ENCODE peak calls at places on chromosome 13, in seven cellular contexts. One of them, this sample, is unnamed.

GRCh38 chr13:97768134-97768533 is 185.3 kb upstream of the IPO5 start:
- DNase-seq in stimulated activated CD4-positive, alpha-beta T cell treated with anti-CD3 and anti-CD28 coated beads, TNF-alpha, amount 100 ng/mL, for 48 hours: no peak
- DNase-seq in SHP77: no peak
- DNase-seq in activated CD4-positive, alpha-beta T cell treated with anti-CD3 and anti-CD28 coated beads, Interleukin-2, amount 50 U/mL, for 24 hours: no peak
- DNase-seq in choroid plexus epithelial cell: no peak
- DNase-seq in stimulated activated effector memory CD8-positive, alpha-beta T cell treated with anti-CD3 and anti-CD28 coated beads, Interleukin-12 subunit alpha, Interleukin-12 subunit beta, amount 100 ng/mL, for 72 hours: no peak
- DNase-seq in left ventricle myocardium superior: no peak
- DNase-seq in this sample: no peak

GRCh38 chr13:44746690-44747089 is 170.6 kb upstream of the TSC22D1 start:
- DNase-seq in stimulated activated CD4-positive, alpha-beta T cell treated with anti-CD3 and anti-CD28 coated beads, TNF-alpha, amount 100 ng/mL, for 48 hours: no peak
- DNase-seq in SHP77: no peak
- DNase-seq in activated CD4-positive, alpha-beta T cell treated with anti-CD3 and anti-CD28 coated beads, Interleukin-2, amount 50 U/mL, for 24 hours: no peak
- DNase-seq in choroid plexus epithelial cell: no peak
- DNase-seq in stimulated activated effector memory CD8-positive, alpha-beta T cell treated with anti-CD3 and anti-CD28 coated beads, Interleukin-12 subunit alpha, Interleukin-12 subunit beta, amount 100 ng/mL, for 72 hours: no peak
- DNase-seq in left ventricle myocardium superior: no peak
- DNase-seq in this sample: no peak

GRCh38 chr13:37369618-37370017 is 228.9 kb downstream of the POSTN start:
- DNase-seq in stimulated activated CD4-positive, alpha-beta T cell treated with anti-CD3 and anti-CD28 coated beads, TNF-alpha, amount 100 ng/mL, for 48 hours: no peak
- DNase-seq in SHP77: no peak
- DNase-seq in activated CD4-positive, alpha-beta T cell treated with anti-CD3 and anti-CD28 coated beads, Interleukin-2, amount 50 U/mL, for 24 hours: no peak
- DNase-seq in choroid plexus epithelial cell: peak; percentile 61
- DNase-seq in stimulated activated effector memory CD8-positive, alpha-beta T cell treated with anti-CD3 and anti-CD28 coated beads, Interleukin-12 subunit alpha, Interleukin-12 subunit beta, amount 100 ng/mL, for 72 hours: no peak
- DNase-seq in left ventricle myocardium superior: no peak
- DNase-seq in this sample: no peak

GRCh38 chr13:85366759-85367417 is 432.3 kb downstream of the SLITRK6 start:
- DNase-seq in stimulated activated CD4-positive, alpha-beta T cell treated with anti-CD3 and anti-CD28 coated beads, TNF-alpha, amount 100 ng/mL, for 48 hours: no peak
- DNase-seq in SHP77: no peak
- DNase-seq in activated CD4-positive, alpha-beta T cell treated with anti-CD3 and anti-CD28 coated beads, Interleukin-2, amount 50 U/mL, for 24 hours: no peak
- DNase-seq in choroid plexus epithelial cell: peak; percentile 59
- DNase-seq in stimulated activated effector memory CD8-positive, alpha-beta T cell treated with anti-CD3 and anti-CD28 coated beads, Interleukin-12 subunit alpha, Interleukin-12 subunit beta, amount 100 ng/mL, for 72 hours: no peak
- DNase-seq in left ventricle myocardium superior: no peak
- DNase-seq in this sample: no peak

GRCh38 chr13:21504379-21504778 is 45.3 kb upstream of the ZDHHC20 start:
- DNase-seq in stimulated activated CD4-positive, alpha-beta T cell treated with anti-CD3 and anti-CD28 coated beads, TNF-alpha, amount 100 ng/mL, for 48 hours: no peak
- DNase-seq in SHP77: no peak
- DNase-seq in activated CD4-positive, alpha-beta T cell treated with anti-CD3 and anti-CD28 coated beads, Interleukin-2, amount 50 U/mL, for 24 hours: no peak
- DNase-seq in choroid plexus epithelial cell: no peak
- DNase-seq in stimulated activated effector memory CD8-positive, alpha-beta T cell treated with anti-CD3 and anti-CD28 coated beads, Interleukin-12 subunit alpha, Interleukin-12 subunit beta, amount 100 ng/mL, for 72 hours: no peak
- DNase-seq in left ventricle myocardium superior: no peak
- DNase-seq in this sample: no peak

GRCh38 chr13:80921971-80922370 is 581.0 kb upstream of the SPRY2 start:
- DNase-seq in stimulated activated CD4-positive, alpha-beta T cell treated with anti-CD3 and anti-CD28 coated beads, TNF-alpha, amount 100 ng/mL, for 48 hours: no peak
- DNase-seq in SHP77: no peak
- DNase-seq in activated CD4-positive, alpha-beta T cell treated with anti-CD3 and anti-CD28 coated beads, Interleukin-2, amount 50 U/mL, for 24 hours: no peak
- DNase-seq in choroid plexus epithelial cell: peak; percentile 13
- DNase-seq in stimulated activated effector memory CD8-positive, alpha-beta T cell treated with anti-CD3 and anti-CD28 coated beads, Interleukin-12 subunit alpha, Interleukin-12 subunit beta, amount 100 ng/mL, for 72 hours: no peak
- DNase-seq in left ventricle myocardium superior: no peak
- DNase-seq in this sample: no peak

GRCh38 chr13:34070006-34070405 is 252.1 kb downstream of the RFC3 start:
- DNase-seq in stimulated activated CD4-positive, alpha-beta T cell treated with anti-CD3 and anti-CD28 coated beads, TNF-alpha, amount 100 ng/mL, for 48 hours: no peak
- DNase-seq in SHP77: no peak
- DNase-seq in activated CD4-positive, alpha-beta T cell treated with anti-CD3 and anti-CD28 coated beads, Interleukin-2, amount 50 U/mL, for 24 hours: no peak
- DNase-seq in choroid plexus epithelial cell: peak; percentile 33
- DNase-seq in stimulated activated effector memory CD8-positive, alpha-beta T cell treated with anti-CD3 and anti-CD28 coated beads, Interleukin-12 subunit alpha, Interleukin-12 subunit beta, amount 100 ng/mL, for 72 hours: no peak
- DNase-seq in left ventricle myocardium superior: no peak
- DNase-seq in this sample: no peak

GRCh38 chr13:22736084-22736767 is 444.6 kb upstream of the SGCG start:
- DNase-seq in stimulated activated CD4-positive, alpha-beta T cell treated with anti-CD3 and anti-CD28 coated beads, TNF-alpha, amount 100 ng/mL, for 48 hours: no peak
- DNase-seq in SHP77: no peak
- DNase-seq in activated CD4-positive, alpha-beta T cell treated with anti-CD3 and anti-CD28 coated beads, Interleukin-2, amount 50 U/mL, for 24 hours: no peak
- DNase-seq in choroid plexus epithelial cell: no peak
- DNase-seq in stimulated activated effector memory CD8-positive, alpha-beta T cell treated with anti-CD3 and anti-CD28 coated beads, Interleukin-12 subunit alpha, Interleukin-12 subunit beta, amount 100 ng/mL, for 72 hours: no peak
- DNase-seq in left ventricle myocardium superior: no peak
- DNase-seq in this sample: no peak

GRCh38 chr13:34128661-34129060 is 310.7 kb downstream of the RFC3 start:
- DNase-seq in stimulated activated CD4-positive, alpha-beta T cell treated with anti-CD3 and anti-CD28 coated beads, TNF-alpha, amount 100 ng/mL, for 48 hours: no peak
- DNase-seq in SHP77: no peak
- DNase-seq in activated CD4-positive, alpha-beta T cell treated with anti-CD3 and anti-CD28 coated beads, Interleukin-2, amount 50 U/mL, for 24 hours: no peak
- DNase-seq in choroid plexus epithelial cell: no peak
- DNase-seq in stimulated activated effector memory CD8-positive, alpha-beta T cell treated with anti-CD3 and anti-CD28 coated beads, Interleukin-12 subunit alpha, Interleukin-12 subunit beta, amount 100 ng/mL, for 72 hours: no peak
- DNase-seq in left ventricle myocardium superior: no peak
- DNase-seq in this sample: no peak

GRCh38 chr13:48567521-48568331 is 34.8 kb upstream of the RCBTB2 start:
- DNase-seq in stimulated activated CD4-positive, alpha-beta T cell treated with anti-CD3 and anti-CD28 coated beads, TNF-alpha, amount 100 ng/mL, for 48 hours: no peak
- DNase-seq in SHP77: no peak
- DNase-seq in activated CD4-positive, alpha-beta T cell treated with anti-CD3 and anti-CD28 coated beads, Interleukin-2, amount 50 U/mL, for 24 hours: no peak
- DNase-seq in choroid plexus epithelial cell: peak; percentile 39
- DNase-seq in stimulated activated effector memory CD8-positive, alpha-beta T cell treated with anti-CD3 and anti-CD28 coated beads, Interleukin-12 subunit alpha, Interleukin-12 subunit beta, amount 100 ng/mL, for 72 hours: no peak
- DNase-seq in left ventricle myocardium superior: no peak
- DNase-seq in this sample: no peak

GRCh38 chr13:52711277-52711676 is 28.3 kb downstream of the CNMD start:
- DNase-seq in stimulated activated CD4-positive, alpha-beta T cell treated with anti-CD3 and anti-CD28 coated beads, TNF-alpha, amount 100 ng/mL, for 48 hours: no peak
- DNase-seq in SHP77: no peak
- DNase-seq in activated CD4-positive, alpha-beta T cell treated with anti-CD3 and anti-CD28 coated beads, Interleukin-2, amount 50 U/mL, for 24 hours: no peak
- DNase-seq in choroid plexus epithelial cell: no peak
- DNase-seq in stimulated activated effector memory CD8-positive, alpha-beta T cell treated with anti-CD3 and anti-CD28 coated beads, Interleukin-12 subunit alpha, Interleukin-12 subunit beta, amount 100 ng/mL, for 72 hours: no peak
- DNase-seq in left ventricle myocardium superior: no peak
- DNase-seq in this sample: no peak

GRCh38 chr13:43203781-43204180 is 180.4 kb downstream of the DNAJC15 start:
- DNase-seq in stimulated activated CD4-positive, alpha-beta T cell treated with anti-CD3 and anti-CD28 coated beads, TNF-alpha, amount 100 ng/mL, for 48 hours: no peak
- DNase-seq in SHP77: no peak
- DNase-seq in activated CD4-positive, alpha-beta T cell treated with anti-CD3 and anti-CD28 coated beads, Interleukin-2, amount 50 U/mL, for 24 hours: no peak
- DNase-seq in choroid plexus epithelial cell: no peak
- DNase-seq in stimulated activated effector memory CD8-positive, alpha-beta T cell treated with anti-CD3 and anti-CD28 coated beads, Interleukin-12 subunit alpha, Interleukin-12 subunit beta, amount 100 ng/mL, for 72 hours: no peak
- DNase-seq in left ventricle myocardium superior: no peak
- DNase-seq in this sample: no peak

GRCh38 chr13:73849292-73849691 is 284.9 kb downstream of the KLF12 start:
- DNase-seq in stimulated activated CD4-positive, alpha-beta T cell treated with anti-CD3 and anti-CD28 coated beads, TNF-alpha, amount 100 ng/mL, for 48 hours: no peak
- DNase-seq in SHP77: no peak
- DNase-seq in activated CD4-positive, alpha-beta T cell treated with anti-CD3 and anti-CD28 coated beads, Interleukin-2, amount 50 U/mL, for 24 hours: no peak
- DNase-seq in choroid plexus epithelial cell: peak; percentile 80
- DNase-seq in stimulated activated effector memory CD8-positive, alpha-beta T cell treated with anti-CD3 and anti-CD28 coated beads, Interleukin-12 subunit alpha, Interleukin-12 subunit beta, amount 100 ng/mL, for 72 hours: no peak
- DNase-seq in left ventricle myocardium superior: no peak
- DNase-seq in this sample: no peak

GRCh38 chr13:93226065-93226622 is 463 bp upstream of the GPC6 start:
- DNase-seq in stimulated activated CD4-positive, alpha-beta T cell treated with anti-CD3 and anti-CD28 coated beads, TNF-alpha, amount 100 ng/mL, for 48 hours: no peak
- DNase-seq in SHP77: peak; percentile 62
- DNase-seq in activated CD4-positive, alpha-beta T cell treated with anti-CD3 and anti-CD28 coated beads, Interleukin-2, amount 50 U/mL, for 24 hours: no peak
- DNase-seq in choroid plexus epithelial cell: no peak
- DNase-seq in stimulated activated effector memory CD8-positive, alpha-beta T cell treated with anti-CD3 and anti-CD28 coated beads, Interleukin-12 subunit alpha, Interleukin-12 subunit beta, amount 100 ng/mL, for 72 hours: no peak
- DNase-seq in left ventricle myocardium superior: no peak
- DNase-seq in this sample: no peak

GRCh38 chr13:111329641-111330040 is 9.2 kb downstream of the TEX29 start:
- DNase-seq in stimulated activated CD4-positive, alpha-beta T cell treated with anti-CD3 and anti-CD28 coated beads, TNF-alpha, amount 100 ng/mL, for 48 hours: no peak
- DNase-seq in SHP77: no peak
- DNase-seq in activated CD4-positive, alpha-beta T cell treated with anti-CD3 and anti-CD28 coated beads, Interleukin-2, amount 50 U/mL, for 24 hours: no peak
- DNase-seq in choroid plexus epithelial cell: no peak
- DNase-seq in stimulated activated effector memory CD8-positive, alpha-beta T cell treated with anti-CD3 and anti-CD28 coated beads, Interleukin-12 subunit alpha, Interleukin-12 subunit beta, amount 100 ng/mL, for 72 hours: peak; percentile 12
- DNase-seq in left ventricle myocardium superior: no peak
- DNase-seq in this sample: no peak

GRCh38 chr13:35953537-35954206 is 177.5 kb downstream of the DCLK1 start:
- DNase-seq in stimulated activated CD4-positive, alpha-beta T cell treated with anti-CD3 and anti-CD28 coated beads, TNF-alpha, amount 100 ng/mL, for 48 hours: no peak
- DNase-seq in SHP77: peak; percentile 97
- DNase-seq in activated CD4-positive, alpha-beta T cell treated with anti-CD3 and anti-CD28 coated beads, Interleukin-2, amount 50 U/mL, for 24 hours: no peak
- DNase-seq in choroid plexus epithelial cell: peak; percentile 91
- DNase-seq in stimulated activated effector memory CD8-positive, alpha-beta T cell treated with anti-CD3 and anti-CD28 coated beads, Interleukin-12 subunit alpha, Interleukin-12 subunit beta, amount 100 ng/mL, for 72 hours: no peak
- DNase-seq in left ventricle myocardium superior: peak; percentile 79
- DNase-seq in this sample: peak; percentile 84

GRCh38 chr13:20182231-20182846 is 10.4 kb downstream of the GJB2 start:
- DNase-seq in stimulated activated CD4-positive, alpha-beta T cell treated with anti-CD3 and anti-CD28 coated beads, TNF-alpha, amount 100 ng/mL, for 48 hours: no peak
- DNase-seq in SHP77: peak; percentile 70
- DNase-seq in activated CD4-positive, alpha-beta T cell treated with anti-CD3 and anti-CD28 coated beads, Interleukin-2, amount 50 U/mL, for 24 hours: peak; percentile 64
- DNase-seq in choroid plexus epithelial cell: peak; percentile 89
- DNase-seq in stimulated activated effector memory CD8-positive, alpha-beta T cell treated with anti-CD3 and anti-CD28 coated beads, Interleukin-12 subunit alpha, Interleukin-12 subunit beta, amount 100 ng/mL, for 72 hours: peak; percentile 67
- DNase-seq in left ventricle myocardium superior: no peak
- DNase-seq in this sample: no peak

GRCh38 chr13:36357692-36358091 is 11.5 kb upstream of the SPART start:
- DNase-seq in stimulated activated CD4-positive, alpha-beta T cell treated with anti-CD3 and anti-CD28 coated beads, TNF-alpha, amount 100 ng/mL, for 48 hours: no peak
- DNase-seq in SHP77: no peak
- DNase-seq in activated CD4-positive, alpha-beta T cell treated with anti-CD3 and anti-CD28 coated beads, Interleukin-2, amount 50 U/mL, for 24 hours: no peak
- DNase-seq in choroid plexus epithelial cell: no peak
- DNase-seq in stimulated activated effector memory CD8-positive, alpha-beta T cell treated with anti-CD3 and anti-CD28 coated beads, Interleukin-12 subunit alpha, Interleukin-12 subunit beta, amount 100 ng/mL, for 72 hours: no peak
- DNase-seq in left ventricle myocardium superior: peak; percentile 56
- DNase-seq in this sample: no peak

GRCh38 chr13:93224545-93224944 is 2.1 kb upstream of the GPC6 start:
- DNase-seq in stimulated activated CD4-positive, alpha-beta T cell treated with anti-CD3 and anti-CD28 coated beads, TNF-alpha, amount 100 ng/mL, for 48 hours: no peak
- DNase-seq in SHP77: no peak
- DNase-seq in activated CD4-positive, alpha-beta T cell treated with anti-CD3 and anti-CD28 coated beads, Interleukin-2, amount 50 U/mL, for 24 hours: no peak
- DNase-seq in choroid plexus epithelial cell: peak; percentile 38
- DNase-seq in stimulated activated effector memory CD8-positive, alpha-beta T cell treated with anti-CD3 and anti-CD28 coated beads, Interleukin-12 subunit alpha, Interleukin-12 subunit beta, amount 100 ng/mL, for 72 hours: no peak
- DNase-seq in left ventricle myocardium superior: no peak
- DNase-seq in this sample: no peak

GRCh38 chr13:79799049-79799448 is 318.1 kb downstream of the NDFIP2 start:
- DNase-seq in stimulated activated CD4-positive, alpha-beta T cell treated with anti-CD3 and anti-CD28 coated beads, TNF-alpha, amount 100 ng/mL, for 48 hours: no peak
- DNase-seq in SHP77: no peak
- DNase-seq in activated CD4-positive, alpha-beta T cell treated with anti-CD3 and anti-CD28 coated beads, Interleukin-2, amount 50 U/mL, for 24 hours: no peak
- DNase-seq in choroid plexus epithelial cell: no peak
- DNase-seq in stimulated activated effector memory CD8-positive, alpha-beta T cell treated with anti-CD3 and anti-CD28 coated beads, Interleukin-12 subunit alpha, Interleukin-12 subunit beta, amount 100 ng/mL, for 72 hours: no peak
- DNase-seq in left ventricle myocardium superior: no peak
- DNase-seq in this sample: no peak

GRCh38 chr13:101639711-101640110 is 187.2 kb downstream of the ITGBL1 start:
- DNase-seq in stimulated activated CD4-positive, alpha-beta T cell treated with anti-CD3 and anti-CD28 coated beads, TNF-alpha, amount 100 ng/mL, for 48 hours: no peak
- DNase-seq in SHP77: no peak
- DNase-seq in activated CD4-positive, alpha-beta T cell treated with anti-CD3 and anti-CD28 coated beads, Interleukin-2, amount 50 U/mL, for 24 hours: no peak
- DNase-seq in choroid plexus epithelial cell: no peak
- DNase-seq in stimulated activated effector memory CD8-positive, alpha-beta T cell treated with anti-CD3 and anti-CD28 coated beads, Interleukin-12 subunit alpha, Interleukin-12 subunit beta, amount 100 ng/mL, for 72 hours: no peak
- DNase-seq in left ventricle myocardium superior: no peak
- DNase-seq in this sample: no peak

GRCh38 chr13:75666646-75667351 is 30.7 kb downstream of the LMO7 start:
- DNase-seq in stimulated activated CD4-positive, alpha-beta T cell treated with anti-CD3 and anti-CD28 coated beads, TNF-alpha, amount 100 ng/mL, for 48 hours: no peak
- DNase-seq in SHP77: no peak
- DNase-seq in activated CD4-positive, alpha-beta T cell treated with anti-CD3 and anti-CD28 coated beads, Interleukin-2, amount 50 U/mL, for 24 hours: no peak
- DNase-seq in choroid plexus epithelial cell: peak; percentile 79
- DNase-seq in stimulated activated effector memory CD8-positive, alpha-beta T cell treated with anti-CD3 and anti-CD28 coated beads, Interleukin-12 subunit alpha, Interleukin-12 subunit beta, amount 100 ng/mL, for 72 hours: no peak
- DNase-seq in left ventricle myocardium superior: no peak
- DNase-seq in this sample: no peak

GRCh38 chr13:47603365-47603764 is 397.7 kb downstream of the SUCLA2 start:
- DNase-seq in stimulated activated CD4-positive, alpha-beta T cell treated with anti-CD3 and anti-CD28 coated beads, TNF-alpha, amount 100 ng/mL, for 48 hours: no peak
- DNase-seq in SHP77: no peak
- DNase-seq in activated CD4-positive, alpha-beta T cell treated with anti-CD3 and anti-CD28 coated beads, Interleukin-2, amount 50 U/mL, for 24 hours: no peak
- DNase-seq in choroid plexus epithelial cell: peak; percentile 47
- DNase-seq in stimulated activated effector memory CD8-positive, alpha-beta T cell treated with anti-CD3 and anti-CD28 coated beads, Interleukin-12 subunit alpha, Interleukin-12 subunit beta, amount 100 ng/mL, for 72 hours: no peak
- DNase-seq in left ventricle myocardium superior: no peak
- DNase-seq in this sample: no peak

GRCh38 chr13:36124236-36124822 is 6.9 kb downstream of the DCLK1 start:
- DNase-seq in stimulated activated CD4-positive, alpha-beta T cell treated with anti-CD3 and anti-CD28 coated beads, TNF-alpha, amount 100 ng/mL, for 48 hours: no peak
- DNase-seq in SHP77: peak; percentile 11
- DNase-seq in activated CD4-positive, alpha-beta T cell treated with anti-CD3 and anti-CD28 coated beads, Interleukin-2, amount 50 U/mL, for 24 hours: no peak
- DNase-seq in choroid plexus epithelial cell: peak; percentile 44
- DNase-seq in stimulated activated effector memory CD8-positive, alpha-beta T cell treated with anti-CD3 and anti-CD28 coated beads, Interleukin-12 subunit alpha, Interleukin-12 subunit beta, amount 100 ng/mL, for 72 hours: no peak
- DNase-seq in left ventricle myocardium superior: no peak
- DNase-seq in this sample: peak; percentile 52

GRCh38 chr13:23462815-23463559 is 29.5 kb upstream of the SACS start:
- DNase-seq in stimulated activated CD4-positive, alpha-beta T cell treated with anti-CD3 and anti-CD28 coated beads, TNF-alpha, amount 100 ng/mL, for 48 hours: no peak
- DNase-seq in SHP77: no peak
- DNase-seq in activated CD4-positive, alpha-beta T cell treated with anti-CD3 and anti-CD28 coated beads, Interleukin-2, amount 50 U/mL, for 24 hours: no peak
- DNase-seq in choroid plexus epithelial cell: peak; percentile 25
- DNase-seq in stimulated activated effector memory CD8-positive, alpha-beta T cell treated with anti-CD3 and anti-CD28 coated beads, Interleukin-12 subunit alpha, Interleukin-12 subunit beta, amount 100 ng/mL, for 72 hours: no peak
- DNase-seq in left ventricle myocardium superior: no peak
- DNase-seq in this sample: no peak

GRCh38 chr13:38045278-38046048 is 175.9 kb upstream of the TRPC4 start:
- DNase-seq in stimulated activated CD4-positive, alpha-beta T cell treated with anti-CD3 and anti-CD28 coated beads, TNF-alpha, amount 100 ng/mL, for 48 hours: no peak
- DNase-seq in SHP77: peak; percentile 6
- DNase-seq in activated CD4-positive, alpha-beta T cell treated with anti-CD3 and anti-CD28 coated beads, Interleukin-2, amount 50 U/mL, for 24 hours: no peak
- DNase-seq in choroid plexus epithelial cell: peak; percentile 79
- DNase-seq in stimulated activated effector memory CD8-positive, alpha-beta T cell treated with anti-CD3 and anti-CD28 coated beads, Interleukin-12 subunit alpha, Interleukin-12 subunit beta, amount 100 ng/mL, for 72 hours: no peak
- DNase-seq in left ventricle myocardium superior: no peak
- DNase-seq in this sample: no peak

GRCh38 chr13:35855531-35856019 is 275.6 kb downstream of the DCLK1 start:
- DNase-seq in stimulated activated CD4-positive, alpha-beta T cell treated with anti-CD3 and anti-CD28 coated beads, TNF-alpha, amount 100 ng/mL, for 48 hours: peak; percentile 1
- DNase-seq in SHP77: no peak
- DNase-seq in activated CD4-positive, alpha-beta T cell treated with anti-CD3 and anti-CD28 coated beads, Interleukin-2, amount 50 U/mL, for 24 hours: no peak
- DNase-seq in choroid plexus epithelial cell: no peak
- DNase-seq in stimulated activated effector memory CD8-positive, alpha-beta T cell treated with anti-CD3 and anti-CD28 coated beads, Interleukin-12 subunit alpha, Interleukin-12 subunit beta, amount 100 ng/mL, for 72 hours: no peak
- DNase-seq in left ventricle myocardium superior: no peak
- DNase-seq in this sample: no peak

GRCh38 chr13:101757446-101758039 is 305.1 kb downstream of the ITGBL1 start:
- DNase-seq in stimulated activated CD4-positive, alpha-beta T cell treated with anti-CD3 and anti-CD28 coated beads, TNF-alpha, amount 100 ng/mL, for 48 hours: no peak
- DNase-seq in SHP77: peak; percentile 57
- DNase-seq in activated CD4-positive, alpha-beta T cell treated with anti-CD3 and anti-CD28 coated beads, Interleukin-2, amount 50 U/mL, for 24 hours: no peak
- DNase-seq in choroid plexus epithelial cell: peak; percentile 79
- DNase-seq in stimulated activated effector memory CD8-positive, alpha-beta T cell treated with anti-CD3 and anti-CD28 coated beads, Interleukin-12 subunit alpha, Interleukin-12 subunit beta, amount 100 ng/mL, for 72 hours: no peak
- DNase-seq in left ventricle myocardium superior: no peak
- DNase-seq in this sample: peak; percentile 33

GRCh38 chr13:113413178-113413897 is 40.0 kb downstream of the ADPRHL1 start:
- DNase-seq in stimulated activated CD4-positive, alpha-beta T cell treated with anti-CD3 and anti-CD28 coated beads, TNF-alpha, amount 100 ng/mL, for 48 hours: no peak
- DNase-seq in SHP77: no peak
- DNase-seq in activated CD4-positive, alpha-beta T cell treated with anti-CD3 and anti-CD28 coated beads, Interleukin-2, amount 50 U/mL, for 24 hours: no peak
- DNase-seq in choroid plexus epithelial cell: no peak
- DNase-seq in stimulated activated effector memory CD8-positive, alpha-beta T cell treated with anti-CD3 and anti-CD28 coated beads, Interleukin-12 subunit alpha, Interleukin-12 subunit beta, amount 100 ng/mL, for 72 hours: no peak
- DNase-seq in left ventricle myocardium superior: peak; percentile 61
- DNase-seq in this sample: no peak

GRCh38 chr13:95438297-95438696 is 114.2 kb upstream of the CLDN10 start:
- DNase-seq in stimulated activated CD4-positive, alpha-beta T cell treated with anti-CD3 and anti-CD28 coated beads, TNF-alpha, amount 100 ng/mL, for 48 hours: no peak
- DNase-seq in SHP77: no peak
- DNase-seq in activated CD4-positive, alpha-beta T cell treated with anti-CD3 and anti-CD28 coated beads, Interleukin-2, amount 50 U/mL, for 24 hours: no peak
- DNase-seq in choroid plexus epithelial cell: no peak
- DNase-seq in stimulated activated effector memory CD8-positive, alpha-beta T cell treated with anti-CD3 and anti-CD28 coated beads, Interleukin-12 subunit alpha, Interleukin-12 subunit beta, amount 100 ng/mL, for 72 hours: no peak
- DNase-seq in left ventricle myocardium superior: no peak
- DNase-seq in this sample: peak; percentile 29

GRCh38 chr13:101262306-101262705 is 154.0 kb downstream of the NALCN start:
- DNase-seq in stimulated activated CD4-positive, alpha-beta T cell treated with anti-CD3 and anti-CD28 coated beads, TNF-alpha, amount 100 ng/mL, for 48 hours: no peak
- DNase-seq in SHP77: no peak
- DNase-seq in activated CD4-positive, alpha-beta T cell treated with anti-CD3 and anti-CD28 coated beads, Interleukin-2, amount 50 U/mL, for 24 hours: no peak
- DNase-seq in choroid plexus epithelial cell: no peak
- DNase-seq in stimulated activated effector memory CD8-positive, alpha-beta T cell treated with anti-CD3 and anti-CD28 coated beads, Interleukin-12 subunit alpha, Interleukin-12 subunit beta, amount 100 ng/mL, for 72 hours: no peak
- DNase-seq in left ventricle myocardium superior: no peak
- DNase-seq in this sample: no peak